ENCODE peak calls at places on chromosome 21, in eight cellular contexts. L, R, N, J, A, I, C and Z are unnamed samples.

GRCh38 chr21:43657355-43658093 is 1.8 kb downstream of the HSF2BP start:
- DNase-seq in L (peak; percentile 88), R (no peak), N (no peak), J (no peak), A (no peak), I (no peak), C (no peak), Z (no peak)

GRCh38 chr21:17501107-17502006 is 11.5 kb upstream of the CXADR start:
- DNase-seq in L (no peak), R (peak; percentile 31), N (peak; percentile 7), J (no peak), A (no peak), I (no peak), C (no peak), Z (no peak)

GRCh38 chr21:43645414-43645891 is 13.8 kb downstream of the HSF2BP start:
- DNase-seq in L (peak; percentile 84), R (peak; percentile 86), N (peak; percentile 54), J (peak; percentile 89), A (peak; percentile 66), I (no peak), C (peak; percentile 78), Z (peak; percentile 81)

GRCh38 chr21:30257773-30258172 is 25.0 kb downstream of the KRTAP24-1 start:
- DNase-seq in L (no peak), R (peak; percentile 56), N (peak; percentile 12), J (no peak), A (peak; percentile 75), I (no peak), C (no peak), Z (peak; percentile 27)

GRCh38 chr21:16029065-16029464 is 299.3 kb downstream of the USP25 start:
- DNase-seq in L (no peak), R (no peak), N (no peak), J (no peak), A (no peak), I (no peak), C (no peak), Z (no peak)

GRCh38 chr21:14530574-14530973 is 15.5 kb downstream of the SAMSN1 start:
- DNase-seq in L (no peak), R (no peak), N (no peak), J (no peak), A (no peak), I (no peak), C (no peak), Z (no peak)

GRCh38 chr21:35349378-35350080 is 300.4 kb upstream of the RUNX1 start:
- DNase-seq in L (no peak), R (no peak), N (no peak), J (no peak), A (no peak), I (no peak), C (peak; percentile 92), Z (no peak)

GRCh38 chr21:35138665-35139381 is 89.7 kb upstream of the RUNX1 start:
- DNase-seq in L (no peak), R (peak; percentile 17), N (peak; percentile 74), J (no peak), A (no peak), I (no peak), C (peak; percentile 100), Z (peak; percentile 0)

GRCh38 chr21:35428489-35428888 is 379.4 kb upstream of the RUNX1 start:
- DNase-seq in L (no peak), R (no peak), N (no peak), J (no peak), A (peak; percentile 52), I (no peak), C (peak; percentile 50), Z (no peak)

GRCh38 chr21:29416268-29416667 is 117.5 kb downstream of the BACH1 start:
- DNase-seq in L (no peak), R (no peak), N (no peak), J (no peak), A (no peak), I (no peak), C (no peak), Z (no peak)

GRCh38 chr21:40567511-40567910 is 279.4 kb downstream of the DSCAM start:
- DNase-seq in L (no peak), R (no peak), N (no peak), J (no peak), A (no peak), I (no peak), C (no peak), Z (no peak)

GRCh38 chr21:45972353-45972715 is 9.2 kb upstream of the COL6A1 start:
- DNase-seq in L (no peak), R (peak; percentile 39), N (no peak), J (no peak), A (no peak), I (no peak), C (no peak), Z (no peak)

GRCh38 chr21:45972716-45973474 is 8.7 kb upstream of the COL6A1 start:
- DNase-seq in L (peak; percentile 14), R (peak; percentile 91), N (no peak), J (no peak), A (peak; percentile 61), I (no peak), C (peak; percentile 85), Z (peak; percentile 75)

GRCh38 chr21:45974073-45975016 is 7.2 kb upstream of the COL6A1 start:
- DNase-seq in L (peak; percentile 42), R (peak; percentile 64), N (peak; percentile 31), J (no peak), A (peak; percentile 70), I (no peak), C (peak; percentile 84), Z (no peak)

GRCh38 chr21:45975017-45975595 is 6.5 kb upstream of the COL6A1 start:
- DNase-seq in L (no peak), R (peak; percentile 74), N (no peak), J (no peak), A (peak; percentile 56), I (no peak), C (peak; percentile 63), Z (no peak)

GRCh38 chr21:45973475-45974072 is 8.0 kb upstream of the COL6A1 start:
- DNase-seq in L (peak; percentile 77), R (peak; percentile 91), N (peak; percentile 43), J (peak; percentile 77), A (peak; percentile 85), I (no peak), C (peak; percentile 82), Z (peak; percentile 92)
- TF ChIP-seq EZH2 in L (no peak), R (no peak), N (no peak), J (no peak), A (no peak), I (no peak), C (no peak), Z (no peak)

GRCh38 chr21:45032977-45033705 is 41.2 kb upstream of the ADARB1 start:
- DNase-seq in L (no peak), R (peak; percentile 23), N (no peak), J (no peak), A (no peak), I (no peak), C (no peak), Z (no peak)

GRCh38 chr21:45033791-45034555 is 40.4 kb upstream of the ADARB1 start:
- DNase-seq in L (no peak), R (peak; percentile 27), N (no peak), J (no peak), A (no peak), I (no peak), C (no peak), Z (no peak)

GRCh38 chr21:45036630-45037029 is 37.8 kb upstream of the ADARB1 start:
- DNase-seq in L (no peak), R (no peak), N (no peak), J (no peak), A (no peak), I (no peak), C (no peak), Z (no peak)

GRCh38 chr21:45035477-45035848 is 38.9 kb upstream of the ADARB1 start:
- DNase-seq in L (no peak), R (no peak), N (no peak), J (no peak), A (no peak), I (no peak), C (no peak), Z (no peak)

GRCh38 chr21:45034556-45035476 is 39.6 kb upstream of the ADARB1 start:
- DNase-seq in L (no peak), R (no peak), N (no peak), J (no peak), A (no peak), I (no peak), C (no peak), Z (no peak)
- H3K27ac ChIP-seq in L (no peak overlapping the region), R (peak overlapping the region; percentile 60), N (no peak overlapping the region), J (no peak overlapping the region), A (no peak overlapping the region), I (no peak overlapping the region), C (peak overlapping the region; percentile 15), Z (no peak overlapping the region)

DNA sequence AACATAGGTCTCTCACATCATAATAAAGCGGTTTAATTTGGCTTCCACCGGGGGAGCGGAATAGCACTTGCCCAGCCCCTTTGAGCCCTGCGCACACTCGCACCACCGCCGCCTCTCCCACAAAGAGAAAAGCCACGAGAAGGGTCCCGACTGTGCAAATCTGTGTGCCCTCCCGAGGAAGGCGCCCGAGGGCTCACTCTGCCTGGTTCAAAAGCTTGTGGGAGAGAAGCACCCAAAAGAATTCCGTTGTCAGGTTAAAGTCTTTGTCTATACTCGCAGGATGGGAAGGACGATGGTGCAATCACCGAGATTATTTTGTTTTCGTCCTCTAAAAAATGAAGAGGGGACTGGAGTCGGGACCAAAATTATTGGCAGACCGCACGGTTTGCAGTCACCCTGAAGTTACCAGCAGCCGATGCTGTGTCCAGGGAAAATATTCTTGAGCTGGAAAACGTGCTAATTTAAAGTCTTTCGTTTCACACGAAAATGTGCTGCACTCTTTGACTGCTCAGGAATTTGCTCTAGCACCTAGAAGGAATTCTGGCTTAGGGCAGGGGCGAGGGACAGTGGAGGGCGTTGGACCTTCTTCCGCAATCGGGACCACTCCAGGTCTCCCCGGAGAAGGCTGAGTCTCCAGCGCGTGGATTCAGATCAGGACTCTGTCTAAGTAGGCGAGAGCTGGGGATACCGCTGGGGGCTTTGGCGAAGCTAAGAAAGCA is 6.6 kb upstream of the SIM2 start:
- DNase-seq in L (no peak), R (no peak), N (no peak), J (no peak), A (peak; percentile 71), I (no peak), C (no peak), Z (no peak)
- TF ChIP-seq EZH2 in L (no peak), R (peak; percentile 82), N (no peak), J (no peak), A (peak; percentile 53), I (peak; percentile 92), C (peak; percentile 84), Z (no peak)

GRCh38 chr21:34093083-34093482 is 19.7 kb downstream of the MRPS6 start:
- DNase-seq in L (no peak), R (no peak), N (no peak), J (no peak), A (no peak), I (no peak), C (no peak), Z (peak; percentile 18)

GRCh38 chr21:34094949-34095348 is 21.6 kb downstream of the MRPS6 start:
- DNase-seq in L (no peak), R (no peak), N (no peak), J (no peak), A (no peak), I (no peak), C (no peak), Z (no peak)

GRCh38 chr21:34091607-34092006 is 18.2 kb downstream of the MRPS6 start:
- DNase-seq in L (peak; percentile 16), R (no peak), N (no peak), J (no peak), A (peak; percentile 23), I (no peak), C (no peak), Z (peak; percentile 30)

GRCh38 chr21:34091032-34091431 is 17.7 kb downstream of the MRPS6 start:
- DNase-seq in L (no peak), R (no peak), N (no peak), J (no peak), A (no peak), I (no peak), C (no peak), Z (no peak)

GRCh38 chr21:34092241-34092921 is 19.0 kb downstream of the MRPS6 start:
- DNase-seq in L (peak; percentile 81), R (no peak), N (no peak), J (no peak), A (no peak), I (no peak), C (no peak), Z (no peak)
- H3K27ac ChIP-seq in L (peak overlapping the region; percentile 49), R (peak overlapping the region; percentile 8), N (no peak overlapping the region), J (no peak overlapping the region), A (no peak overlapping the region), I (no peak overlapping the region), C (no peak overlapping the region), Z (peak overlapping the region; percentile 15)